ENCODE peak calls at places on chromosomes 12 and 14, in ten cellular contexts. A is erythroblast, K is HCT116, F is tibial nerve, Z is H54, L is IMR-90, D is heart left ventricle, R is A549, Y is Peyer's patch, N is sigmoid colon. O is an unnamed sample.

GRCh38 chr12:25269701-25270100 is 19.0 kb upstream of the KRAS start:
- DNase-seq in A (no peak), K (no peak), F (no peak), Z (no peak), L (no peak), D (no peak), R (no peak), Y (no peak), N (no peak), O (no peak)

GRCh38 chr14:100739306-100739705 is 12.6 kb downstream of the DLK1 start:
- DNase-seq in A (no peak), K (no peak), F (no peak), Z (no peak), L (no peak), D (no peak), R (no peak), Y (no peak), N (peak; percentile 33), O (peak; percentile 2)

GRCh38 chr14:50417853-50418252 is 21.2 kb upstream of the CDKL1 start:
- DNase-seq in A (no peak), K (no peak), F (no peak), Z (no peak), L (peak; percentile 22), D (no peak), R (no peak), Y (no peak), N (no peak), O (no peak)

GRCh38 chr12:113260636-113261300 is 39.5 kb downstream of the TPCN1 start:
- DNase-seq in A (no peak), K (no peak), F (no peak), Z (no peak), L (no peak), D (no peak), R (no peak), Y (peak; percentile 5), N (no peak), O (no peak)

GRCh38 chr12:6716874-6717437 is 6.9 kb upstream of the COPS7A start:
- DNase-seq in A (no peak), K (no peak), F (no peak), Z (no peak), L (no peak), D (no peak), R (no peak), Y (no peak), N (no peak), O (no peak)

GRCh38 chr12:78697817-78698415 is 166.7 kb upstream of the SYT1 start:
- DNase-seq in A (no peak), K (no peak), F (no peak), Z (no peak), L (peak; percentile 49), D (no peak), R (peak; percentile 11), Y (no peak), N (no peak), O (no peak)

GRCh38 chr12:40105265-40105514 is 691 bp downstream of the SLC2A13 start:
- DNase-seq in A (no peak), K (no peak), F (no peak), Z (no peak), L (no peak), D (no peak), R (no peak), Y (peak; percentile 77), N (peak; percentile 77), O (no peak)

GRCh38 chr14:68795602-68796417 is 2.9 kb upstream of the ZFP36L1 start:
- DNase-seq in A (peak; percentile 91), K (no peak), F (peak; percentile 71), Z (no peak), L (peak; percentile 79), D (peak; percentile 90), R (peak; percentile 90), Y (peak; percentile 92), N (peak; percentile 95), O (no peak)

GRCh38 chr12:124917135-124917840 is 2.8 kb upstream of the UBC start:
- DNase-seq in A (no peak), K (peak; percentile 99), F (peak; percentile 93), Z (no peak), L (peak; percentile 100), D (peak; percentile 98), R (peak; percentile 100), Y (peak; percentile 95), N (peak; percentile 100), O (no peak)

GRCh38 chr12:75894965-75895754 is 136.4 kb downstream of the PHLDA1 start:
- DNase-seq in A (no peak), K (peak; percentile 64), F (no peak), Z (no peak), L (no peak), D (no peak), R (no peak), Y (no peak), N (no peak), O (no peak)

GRCh38 chr14:22607291-22607690 is 9.2 kb downstream of the ABHD4 start:
- DNase-seq in A (no peak), K (no peak), F (no peak), Z (no peak), L (peak; percentile 38), D (no peak), R (no peak), Y (no peak), N (no peak), O (no peak)

GRCh38 chr12:114747156-114747555 is 63.2 kb upstream of the TBX3 start:
- DNase-seq in A (no peak), K (no peak), F (no peak), Z (no peak), L (peak; percentile 70), D (no peak), R (no peak), Y (no peak), N (no peak), O (no peak)

GRCh38 chr12:90261283-90261682 is 552.6 kb upstream of the ATP2B1 start:
- DNase-seq in A (no peak), K (no peak), F (no peak), Z (no peak), L (peak; percentile 9), D (no peak), R (no peak), Y (no peak), N (no peak), O (no peak)

GRCh38 chr14:99131632-99132271 is 140.2 kb downstream of the BCL11B start:
- DNase-seq in A (no peak), K (no peak), F (no peak), Z (no peak), L (no peak), D (no peak), R (no peak), Y (no peak), N (peak; percentile 43), O (no peak)

GRCh38 chr12:31117203-31118011 is 43.7 kb downstream of the DDX11 start:
- DNase-seq in A (peak; percentile 64), K (peak; percentile 10), F (no peak), Z (peak; percentile 29), L (peak; percentile 1), D (no peak), R (peak; percentile 66), Y (peak; percentile 80), N (no peak), O (peak; percentile 68)

GRCh38 chr14:95619785-95620417 is 66.3 kb upstream of the TCL1B start:
- DNase-seq in A (no peak), K (no peak), F (no peak), Z (no peak), L (no peak), D (no peak), R (no peak), Y (no peak), N (no peak), O (no peak)

GRCh38 chr12:91633734-91634357 is 451.2 kb upstream of the DCN start:
- DNase-seq in A (no peak), K (no peak), F (no peak), Z (no peak), L (no peak), D (no peak), R (no peak), Y (peak; percentile 38), N (no peak), O (no peak)

GRCh38 chr12:69698769-69699540 is at the start of gene BEST3:
- DNase-seq in A (no peak), K (no peak), F (no peak), Z (no peak), L (no peak), D (no peak), R (no peak), Y (no peak), N (no peak), O (no peak)
- TF ChIP-seq POLR2A in A (no peak), K (no peak), F (no peak), Z (no peak), L (no peak), D (no peak), R (no peak), Y (no peak), N (no peak), O (no peak)

GRCh38 chr14:102835959-102836358 is 58.7 kb downstream of the TRAF3 start:
- DNase-seq in A (no peak), K (no peak), F (no peak), Z (no peak), L (no peak), D (no peak), R (no peak), Y (no peak), N (no peak), O (no peak)
- TF ChIP-seq POLR2A in A (no peak), K (no peak), F (no peak), Z (no peak), L (no peak), D (no peak), R (no peak), Y (no peak), N (no peak), O (no peak)

GRCh38 chr12:122473543-122474323 is 27.0 kb downstream of the ZCCHC8 start:
- DNase-seq in A (no peak), K (no peak), F (no peak), Z (peak; percentile 54), L (peak; percentile 49), D (no peak), R (no peak), Y (no peak), N (no peak), O (peak; percentile 25)

GRCh38 chr12:122471324-122472226 is 29.2 kb downstream of the ZCCHC8 start:
- DNase-seq in A (peak; percentile 78), K (peak; percentile 42), F (no peak), Z (no peak), L (peak; percentile 84), D (no peak), R (peak; percentile 83), Y (no peak), N (no peak), O (peak; percentile 25)

GRCh38 chr12:122467983-122468382 is 32.7 kb downstream of the ZCCHC8 start:
- DNase-seq in A (no peak), K (no peak), F (no peak), Z (no peak), L (no peak), D (no peak), R (peak; percentile 46), Y (no peak), N (no peak), O (no peak)
- TF ChIP-seq POLR2A in A (no peak), K (no peak), F (no peak), Z (no peak), L (no peak), D (no peak), R (no peak), Y (no peak), N (no peak), O (no peak)

DNA sequence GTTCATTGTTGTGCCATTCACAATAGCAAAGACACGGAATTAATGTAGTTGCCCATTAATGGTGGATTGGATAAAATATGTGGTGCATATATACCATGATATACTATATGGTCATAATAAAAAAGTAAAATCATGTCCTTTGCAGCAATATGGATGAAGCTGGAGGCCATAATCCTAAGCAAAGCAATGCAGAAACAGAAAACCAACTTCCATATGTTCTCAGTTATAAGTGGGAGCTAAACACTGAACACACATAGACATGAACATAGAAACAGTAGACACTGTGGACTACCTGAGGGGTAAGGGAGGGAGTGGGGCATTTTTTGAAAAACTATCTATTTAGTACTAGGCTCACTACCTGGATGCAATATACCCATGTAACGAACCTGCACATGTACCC is 3.0 kb upstream of the ERP27 start:
- DNase-seq in A (no peak), K (no peak), F (no peak), Z (no peak), L (no peak), D (no peak), R (no peak), Y (no peak), N (no peak), O (no peak)
- TF ChIP-seq POLR2A in A (no peak), K (no peak), F (no peak), Z (no peak), L (no peak), D (no peak), R (no peak), Y (no peak), N (no peak), O (peak; percentile 15)

O was measured in GM12891.